ENCODE peak calls at places on chromosome 13, in nine cellular contexts. H, Z, D, P, R, B, Y, I and X are unnamed samples.

GRCh38 chr13:113598081-113598410 is 13.5 kb downstream of the TFDP1 start:
- DNase-seq in H (no peak), I (no peak), Y (no peak), B (no peak), R (no peak), P (peak), D (no peak), Z (no peak), X (no peak)

GRCh38 chr13:93004919-93005318 is 221.7 kb upstream of the GPC6 start:
- DNase-seq in D (no peak), Z (peak), H (no peak), R (peak), I (no peak), P (no peak), B (peak), Y (no peak), X (no peak)

GRCh38 chr13:40247845-40248244 is 418.6 kb downstream of the FOXO1 start:
- DNase-seq in B (peak), R (peak), D (no peak), Z (no peak), Y (no peak), I (no peak), H (no peak), P (no peak), X (no peak)

GRCh38 chr13:74193391-74193790 is 59.2 kb upstream of the KLF12 start:
- DNase-seq in D (no peak), Y (no peak), P (no peak), I (no peak), Z (no peak), B (no peak), R (no peak), H (no peak), X (no peak)

GRCh38 chr13:60584976-60585375 is 188.0 kb downstream of the TDRD3 start:
- DNase-seq in I (no peak), B (peak), D (peak), Y (peak), P (no peak), R (peak), Z (peak), H (no peak), X (no peak)

GRCh38 chr13:74129500-74130144 is 4.6 kb downstream of the KLF12 start:
- DNase-seq in I (no peak), D (no peak), B (peak), P (no peak), Y (no peak), H (no peak), Z (no peak), R (peak), X (peak)

GRCh38 chr13:27969866-27970229 is 733 bp upstream of the CDX2 start:
- DNase-seq in B (no peak), I (no peak), Y (no peak), R (no peak), D (no peak), Z (no peak), H (no peak), P (no peak), X (no peak)

GRCh38 chr13:22018297-22019210 is 347.7 kb downstream of the FGF9 start:
- DNase-seq in B (no peak), R (no peak), Y (no peak), P (no peak), Z (no peak), H (no peak), I (no peak), D (no peak), X (no peak)

GRCh38 chr13:113920173-113920572 is 53.7 kb downstream of the C13orf46 start:
- DNase-seq in B (no peak), R (no peak), I (no peak), Y (no peak), D (no peak), H (no peak), P (peak), Z (no peak), X (no peak)

GRCh38 chr13:99856021-99856420 is 115.5 kb downstream of the ZIC5 start:
- DNase-seq in B (no peak), R (no peak), Z (no peak), I (no peak), P (no peak), H (no peak), Y (no peak), D (no peak), X (no peak)

GRCh38 chr13:113882266-113882627 is 18.4 kb upstream of the GAS6 start:
- DNase-seq in D (no peak), B (no peak), H (no peak), R (no peak), Y (peak), P (no peak), Z (no peak), I (no peak), X (no peak)

GRCh38 chr13:27534108-27534975 is 84.0 kb upstream of the MTIF3 start:
- DNase-seq in D (no peak), B (no peak), H (peak), Z (no peak), P (no peak), I (no peak), R (no peak), Y (no peak), X (no peak)

GRCh38 chr13:101230271-101230890 is 185.9 kb downstream of the NALCN start:
- DNase-seq in D (no peak), H (no peak), Y (no peak), Z (peak), P (no peak), R (no peak), B (no peak), I (no peak), X (no peak)

GRCh38 chr13:33797622-33798021 is 20.3 kb upstream of the RFC3 start:
- DNase-seq in H (no peak), D (no peak), Z (no peak), Y (peak), P (no peak), R (peak), I (no peak), B (peak), X (no peak)

GRCh38 chr13:71464673-71465072 is 402.3 kb downstream of the DACH1 start:
- DNase-seq in R (no peak), D (no peak), Y (no peak), I (no peak), Z (no peak), H (no peak), P (no peak), B (no peak), X (no peak)

GRCh38 chr13:27792393-27793218 is at the start of gene GSX1:
- DNase-seq in R (no peak), Y (no peak), B (peak), H (peak), I (peak), D (peak), P (no peak), Z (peak), X (peak)

GRCh38 chr13:77580748-77581147 is 45.2 kb downstream of the SCEL start:
- DNase-seq in I (no peak), H (no peak), B (no peak), D (no peak), Y (no peak), P (no peak), Z (no peak), R (no peak), X (no peak)

GRCh38 chr13:28117689-28118377 is 17.5 kb upstream of the FLT3 start:
- DNase-seq in B (peak), Z (peak), I (no peak), H (peak), R (peak), P (no peak), Y (peak), D (no peak), X (peak)

GRCh38 chr13:39952244-39953233 is 297.1 kb downstream of the COG6 start:
- DNase-seq in D (no peak), I (no peak), Z (peak), P (no peak), H (no peak), B (peak), R (no peak), Y (no peak), X (no peak)

GRCh38 chr13:27607125-27607524 is 13.2 kb downstream of the LNX2 start:
- DNase-seq in B (peak), Z (no peak), P (no peak), R (peak), I (no peak), D (no peak), Y (no peak), H (peak), X (no peak)

GRCh38 chr13:77388944-77389616 is 62.2 kb upstream of the MYCBP2 start:
- DNase-seq in P (no peak), I (no peak), B (no peak), R (no peak), Y (no peak), Z (no peak), D (no peak), H (no peak), X (no peak)

GRCh38 chr13:66139250-66139649 is 1090.9 kb downstream of the PCDH9 start:
- DNase-seq in B (no peak), I (no peak), H (no peak), D (no peak), P (no peak), R (no peak), Z (no peak), Y (no peak), X (no peak)

GRCh38 chr13:65656740-65657329 is 1573.3 kb downstream of the PCDH9 start:
- DNase-seq in H (no peak), R (peak), P (no peak), D (no peak), B (peak), Y (no peak), Z (peak), I (no peak), X (no peak)

GRCh38 chr13:48505597-48506091 is 27.2 kb downstream of the RCBTB2 start:
- DNase-seq in P (no peak), R (no peak), Y (peak), H (peak), Z (no peak), B (peak), D (no peak), I (no peak), X (no peak)

GRCh38 chr13:20425819-20426219 is 99.8 kb downstream of the CRYL1 start:
- DNase-seq in P (no peak), Z (no peak), H (no peak), B (no peak), D (no peak), R (no peak), Y (no peak), I (no peak), X (no peak)

GRCh38 chr13:24664726-24665409 is 15.3 kb upstream of the ATP12A start:
- DNase-seq in P (no peak), I (no peak), B (peak), Y (no peak), H (no peak), R (peak), D (no peak), Z (no peak), X (no peak)

GRCh38 chr13:76852991-76853390 is 33.2 kb downstream of the KCTD12 start:
- DNase-seq in Z (no peak), D (no peak), I (peak), Y (no peak), H (no peak), R (peak), B (peak), P (no peak), X (no peak)

GRCh38 chr13:93249259-93249917 is 22.8 kb downstream of the GPC6 start:
- DNase-seq in D (no peak), P (no peak), Z (no peak), H (no peak), Y (no peak), B (peak), I (no peak), R (peak), X (no peak)

GRCh38 chr13:23753523-23753922 is 135.7 kb downstream of the MIPEP start:
- DNase-seq in I (no peak), P (no peak), B (peak), R (peak), H (no peak), Z (peak), Y (no peak), D (no peak), X (no peak)

GRCh38 chr13:46374710-46375109 is 12.3 kb downstream of the RUBCNL start:
- DNase-seq in H (peak), D (no peak), I (no peak), B (no peak), Z (no peak), Y (no peak), R (no peak), P (no peak), X (no peak)

GRCh38 chr13:77459616-77460015 is 75.9 kb upstream of the SCEL start:
- DNase-seq in B (no peak), D (no peak), H (no peak), P (no peak), Y (no peak), Z (no peak), R (no peak), I (no peak), X (no peak)

DNA sequence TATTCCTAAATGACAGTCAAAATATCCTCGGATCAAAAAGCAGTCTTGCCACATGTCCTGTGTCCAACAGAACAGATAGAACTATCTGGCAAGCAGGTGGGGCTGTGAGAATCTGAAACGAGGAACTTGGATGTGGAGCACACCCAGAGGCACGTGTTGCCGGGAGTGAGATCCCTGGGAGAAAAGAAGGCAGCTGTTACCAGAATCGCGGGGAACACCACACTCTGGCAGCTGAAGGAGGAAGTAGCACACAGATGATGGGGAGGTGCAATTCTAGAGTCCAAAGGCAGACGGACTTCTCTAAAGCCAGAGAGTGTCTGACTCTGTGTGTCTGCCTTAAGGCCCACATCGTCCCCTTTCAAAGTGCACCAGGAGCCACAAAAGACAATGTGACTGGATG is 22.3 kb downstream of the SLC7A1 start:
- DNase-seq in Y (peak), B (peak), I (peak), H (peak), D (no peak), Z (no peak), P (no peak), R (no peak), X (no peak)
- TF ChIP-seq CTCF in Y (no peak), B (no peak), I (no peak), H (no peak), D (no peak), Z (no peak), P (no peak), R (no peak), X (no peak)

GRCh38 chr13:44816701-44817684 is 172.3 kb downstream of the NUFIP1 start:
- DNase-seq in H (no peak), R (peak), D (no peak), I (no peak), P (no peak), Z (no peak), Y (no peak), B (peak), X (no peak)

GRCh38 chr13:44819762-44820161 is 169.5 kb downstream of the NUFIP1 start:
- DNase-seq in R (no peak), B (no peak), I (no peak), Y (no peak), H (no peak), D (no peak), P (no peak), Z (no peak), X (no peak)

GRCh38 chr13:44819245-44819644 is 170.0 kb downstream of the NUFIP1 start:
- DNase-seq in B (peak), D (no peak), I (no peak), Z (no peak), P (no peak), H (no peak), R (peak), Y (no peak), X (no peak)

GRCh38 chr13:44818016-44818415 is 171.3 kb downstream of the NUFIP1 start:
- DNase-seq in D (no peak), I (no peak), B (no peak), R (no peak), P (no peak), H (no peak), Y (no peak), Z (no peak), X (no peak)

GRCh38 chr13:44818428-44818827 is 170.8 kb downstream of the NUFIP1 start:
- DNase-seq in R (peak), Z (peak), P (no peak), H (no peak), I (no peak), D (no peak), Y (no peak), B (peak), X (no peak)
- TF ChIP-seq CTCF in R (no peak), Z (peak), P (no peak), H (peak), I (no peak), D (no peak), Y (no peak), B (no peak), X (no peak)

GRCh38 chr13:97574926-97575325 is 141.0 kb downstream of the RAP2A start:
- DNase-seq in D (no peak), P (no peak), H (peak), Z (peak), R (peak), I (no peak), Y (no peak), B (peak), X (no peak)
- TF ChIP-seq CTCF in D (no peak), P (no peak), H (peak), Z (peak), R (peak), I (no peak), Y (peak), B (peak), X (peak)

DNA sequence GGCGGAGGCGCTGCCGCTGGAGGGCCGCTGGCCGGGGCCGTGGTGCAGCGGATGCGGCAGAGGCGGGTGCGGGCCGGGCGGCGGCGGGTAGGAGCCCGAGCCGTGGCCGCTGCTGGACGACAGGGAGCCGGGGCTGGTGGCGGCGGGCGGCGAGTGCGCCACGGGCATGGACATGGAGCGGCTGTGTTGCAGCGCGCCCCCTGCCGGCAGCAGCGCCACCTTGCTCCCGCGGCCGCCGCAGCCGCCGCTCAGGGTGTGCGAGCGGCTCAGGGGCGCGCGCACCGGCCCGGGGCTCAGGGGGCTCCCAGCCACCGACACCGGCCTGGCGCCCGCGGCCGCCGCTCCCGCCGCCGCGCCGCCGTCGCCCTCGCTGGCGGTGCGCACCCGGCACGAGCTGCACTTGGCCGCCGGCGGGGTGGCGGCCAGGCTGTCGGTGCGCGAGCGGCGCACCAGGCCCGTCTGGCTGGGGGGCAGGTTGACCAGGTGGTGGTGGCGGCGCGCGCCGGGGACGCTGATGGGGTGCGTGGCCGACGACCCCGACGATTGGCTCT is 1.7 kb downstream of the IRS2 start:
- DNase-seq in H (peak), Y (peak), P (peak), B (peak), D (peak), I (peak), R (peak), Z (peak), X (peak)
- TF ChIP-seq CTCF in H (peak), Y (peak), P (no peak), B (peak), D (peak), I (no peak), R (peak), Z (no peak), X (peak)

GRCh38 chr13:42835012-42835411 is 53.6 kb downstream of the FAM216B start:
- DNase-seq in R (no peak), Z (no peak), Y (no peak), P (no peak), B (no peak), I (no peak), D (no peak), H (no peak), X (no peak)

GRCh38 chr13:42832341-42833153 is 51.2 kb downstream of the FAM216B start:
- DNase-seq in D (no peak), Z (no peak), P (no peak), Y (no peak), B (peak), H (peak), I (peak), R (peak), X (peak)

DNA sequence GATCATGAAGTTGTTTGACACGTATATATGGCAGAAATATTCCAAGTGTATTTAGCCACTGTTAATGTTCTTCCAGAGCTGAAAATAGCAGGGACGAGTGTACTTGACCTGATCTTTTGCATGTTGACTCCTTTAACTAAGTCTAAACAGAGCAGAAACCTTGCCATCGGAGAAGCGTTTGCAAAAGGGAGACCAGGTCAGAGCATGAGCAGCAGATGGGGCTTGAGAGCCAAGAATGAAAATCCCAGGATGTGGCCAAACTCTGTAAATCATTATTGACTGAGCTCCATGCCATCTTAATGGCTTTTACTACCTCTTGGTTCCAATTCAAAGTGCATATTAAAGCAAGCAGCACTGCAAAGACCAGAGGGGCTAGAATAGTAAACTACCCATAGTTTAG is 55.5 kb downstream of the FAM216B start:
- DNase-seq in Z (peak), B (peak), Y (no peak), R (peak), D (no peak), I (no peak), H (no peak), P (no peak), X (peak)
- TF ChIP-seq CTCF in Z (peak), B (peak), Y (no peak), R (no peak), D (no peak), I (peak), H (peak), P (peak), X (peak)

DNA sequence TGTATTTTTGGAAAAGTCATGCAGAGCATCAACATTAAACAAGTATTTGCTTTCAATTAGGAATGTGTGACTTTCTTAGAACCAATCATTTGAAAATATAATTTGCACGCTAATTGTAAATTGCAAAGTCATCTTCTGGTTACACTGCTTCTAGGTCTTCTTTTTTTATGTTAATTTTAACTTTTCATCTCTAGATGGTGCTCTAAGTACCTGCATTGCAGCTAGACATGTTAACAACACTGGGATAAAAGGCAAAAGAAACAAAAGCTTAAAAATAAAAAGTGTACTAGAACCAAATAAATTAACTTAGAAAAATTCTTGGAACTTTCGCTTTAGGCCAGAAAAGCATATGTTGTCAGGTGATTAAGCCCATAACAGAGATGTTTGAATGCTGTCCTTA is 2758.2 kb downstream of the PCDH9 start:
- DNase-seq in P (no peak), Z (peak), B (peak), Y (no peak), D (no peak), H (no peak), R (peak), I (no peak), X (no peak)
- TF ChIP-seq CTCF in P (no peak), Z (peak), B (peak), Y (no peak), D (peak), H (no peak), R (peak), I (no peak), X (peak)